ENCODE peak calls at places on chromosomes 5 and 9, in seven cellular contexts. Q, V, X, H, K, A and G are unnamed samples.

GRCh38 chr9:120413121-120414048 is 166.6 kb downstream of the CDK5RAP2 start:
- DNase-seq in Q (peak; percentile 43), V (no peak), X (no peak), H (no peak), K (no peak), A (no peak), G (no peak)

GRCh38 chr5:153480401-153480800 is 10.1 kb upstream of the GRIA1 start:
- DNase-seq in Q (no peak), V (no peak), X (peak; percentile 65), H (no peak), K (no peak), A (no peak), G (no peak)

GRCh38 chr9:78821126-78821822 is 524.3 kb downstream of the PSAT1 start:
- DNase-seq in Q (no peak), V (no peak), X (peak; percentile 59), H (no peak), K (no peak), A (no peak), G (no peak)

GRCh38 chr9:32873131-32873530 is 89.8 kb downstream of the TMEM215 start:
- DNase-seq in Q (no peak), V (no peak), X (no peak), H (no peak), K (no peak), A (no peak), G (no peak)

GRCh38 chr9:4939118-4939561 is 45.9 kb upstream of the JAK2 start:
- DNase-seq in Q (no peak), V (no peak), X (no peak), H (no peak), K (no peak), A (no peak), G (no peak)

GRCh38 chr5:127926974-127927373 is 156.6 kb upstream of the SLC12A2 start:
- DNase-seq in Q (no peak), V (no peak), X (no peak), H (no peak), K (no peak), A (no peak), G (no peak)

GRCh38 chr9:3820643-3821042 is 294.8 kb upstream of the RFX3 start:
- DNase-seq in Q (no peak), V (no peak), X (no peak), H (no peak), K (no peak), A (no peak), G (no peak)

GRCh38 chr5:88938488-88938887 is 55.5 kb upstream of the MEF2C start:
- DNase-seq in Q (no peak), V (no peak), X (no peak), H (no peak), K (no peak), A (peak; percentile 38), G (no peak)

GRCh38 chr5:174844971-174845370 is 120.6 kb downstream of the MSX2 start:
- DNase-seq in Q (no peak), V (no peak), X (no peak), H (no peak), K (peak; percentile 9), A (peak; percentile 4), G (no peak)

GRCh38 chr5:143501176-143501840 is 97.8 kb upstream of the NR3C1 start:
- DNase-seq in Q (no peak), V (no peak), X (peak; percentile 79), H (no peak), K (no peak), A (no peak), G (no peak)

GRCh38 chr9:124260769-124261603 is 3.2 kb downstream of the NEK6 start:
- DNase-seq in Q (no peak), V (peak; percentile 40), X (peak; percentile 90), H (no peak), K (peak; percentile 57), A (no peak), G (no peak)

GRCh38 chr9:10946676-10947410 is 334.0 kb upstream of the PTPRD start:
- DNase-seq in Q (peak; percentile 26), V (no peak), X (no peak), H (no peak), K (no peak), A (no peak), G (no peak)

GRCh38 chr9:113570749-113571711 is 107.5 kb downstream of the RGS3 start:
- DNase-seq in Q (no peak), V (no peak), X (no peak), H (no peak), K (peak; percentile 6), A (no peak), G (no peak)

GRCh38 chr5:173705512-173705825 is 89.0 kb upstream of the BOD1 start:
- DNase-seq in Q (no peak), V (no peak), X (no peak), H (no peak), K (no peak), A (no peak), G (no peak)

GRCh38 chr5:179805529-179806249 is 977 bp downstream of the MGAT4B start:
- DNase-seq in Q (peak; percentile 34), V (no peak), X (peak; percentile 82), H (no peak), K (no peak), A (no peak), G (no peak)

GRCh38 chr9:121902483-121903135 is 190.5 kb downstream of the TTLL11 start:
- DNase-seq in Q (no peak), V (no peak), X (peak; percentile 98), H (peak; percentile 97), K (no peak), A (no peak), G (no peak)

GRCh38 chr9:81237565-81238231 is 451.6 kb downstream of the TLE1 start:
- DNase-seq in Q (no peak), V (no peak), X (no peak), H (no peak), K (no peak), A (no peak), G (no peak)

GRCh38 chr9:127450170-127450830 is 906 bp downstream of the RPL12 start:
- DNase-seq in Q (no peak), V (peak; percentile 29), X (peak; percentile 77), H (peak; percentile 26), K (no peak), A (no peak), G (no peak)

GRCh38 chr9:87039809-87040392 is 92.6 kb upstream of the GAS1 start:
- DNase-seq in Q (no peak), V (no peak), X (peak; percentile 68), H (no peak), K (no peak), A (no peak), G (no peak)

GRCh38 chr9:129594632-129595031 is 26.3 kb downstream of the C9orf50 start:
- DNase-seq in Q (no peak), V (no peak), X (no peak), H (no peak), K (no peak), A (no peak), G (no peak)

GRCh38 chr5:39498247-39498952 is 73.6 kb upstream of the DAB2 start:
- DNase-seq in Q (no peak), V (no peak), X (peak; percentile 38), H (no peak), K (no peak), A (no peak), G (no peak)

GRCh38 chr5:108101816-108102215 is 280.1 kb downstream of the FBXL17 start:
- DNase-seq in Q (no peak), V (no peak), X (no peak), H (no peak), K (no peak), A (no peak), G (no peak)

GRCh38 chr9:130857864-130858730 is 23.0 kb downstream of the ABL1 start:
- DNase-seq in Q (no peak), V (no peak), X (peak; percentile 95), H (peak; percentile 82), K (peak; percentile 53), A (peak; percentile 25), G (peak; percentile 91)

DNA sequence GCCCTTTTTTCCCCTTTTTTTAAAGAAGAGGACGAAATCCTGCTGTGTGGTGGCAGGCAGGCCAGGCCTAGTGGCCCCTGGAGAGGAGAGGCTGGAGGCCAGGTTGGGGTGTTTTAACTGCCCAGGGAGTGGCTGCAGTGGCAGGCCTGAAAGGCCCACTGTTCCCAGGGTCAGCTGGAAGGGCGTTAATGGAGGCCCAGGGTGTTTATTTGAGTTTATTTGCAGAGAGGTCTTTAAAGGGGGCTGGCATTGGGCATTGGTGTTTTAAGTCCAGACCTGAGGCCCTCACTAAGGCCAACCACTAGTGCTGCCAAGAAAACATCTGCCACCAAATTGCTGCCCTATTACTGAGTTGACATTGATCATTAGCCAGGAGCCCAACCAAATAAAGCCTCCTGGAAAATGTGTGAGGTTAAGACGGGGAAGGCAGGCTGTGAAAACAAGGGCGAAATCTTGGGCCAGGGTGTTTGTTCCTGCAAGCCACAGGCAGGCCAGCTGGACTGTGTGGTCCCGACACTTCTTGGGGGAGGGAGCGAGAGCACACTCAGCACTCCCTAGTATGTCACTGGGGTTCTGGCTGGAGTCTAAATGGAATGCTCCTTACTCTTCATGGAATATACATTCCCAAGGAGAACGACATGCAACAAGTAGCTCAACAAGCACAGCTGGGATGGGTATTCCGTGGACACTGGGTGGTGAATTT is 5.1 kb downstream of the JADE2 start:
- DNase-seq in Q (no peak), V (peak; percentile 76), X (no peak), H (no peak), K (no peak), A (no peak), G (peak; percentile 80)
- H3K27ac ChIP-seq in Q (no peak overlapping the region), V (peak overlapping the region; percentile 68), X (no peak overlapping the region), H (peak overlapping the region; percentile 47), K (peak overlapping the region; percentile 0), A (peak overlapping the region; percentile 56), G (peak overlapping the region; percentile 100)

DNA sequence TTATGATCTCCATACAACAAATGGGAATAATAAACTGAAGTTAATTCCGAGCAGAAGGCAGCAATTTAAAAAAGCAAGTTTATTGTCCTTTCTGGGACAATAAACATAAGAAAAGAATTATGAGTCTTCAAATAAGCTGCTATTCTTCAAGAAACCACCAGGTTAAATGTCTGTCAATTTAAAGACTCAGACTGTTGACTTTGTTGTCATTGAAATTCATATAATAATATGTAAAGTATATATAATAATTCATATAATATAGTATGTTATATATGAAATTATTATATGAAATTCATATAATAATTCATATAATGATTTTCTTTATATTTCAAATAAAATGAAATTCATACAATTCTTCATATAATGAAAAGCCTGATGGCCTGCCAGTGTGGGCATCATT is 497.5 kb upstream of the RGMB start:
- DNase-seq in Q (no peak), V (no peak), X (no peak), H (no peak), K (no peak), A (no peak), G (no peak)
- H3K27ac ChIP-seq in Q (no peak overlapping the region), V (no peak overlapping the region), X (no peak overlapping the region), H (no peak overlapping the region), K (no peak overlapping the region), A (no peak overlapping the region), G (no peak overlapping the region)

DNA sequence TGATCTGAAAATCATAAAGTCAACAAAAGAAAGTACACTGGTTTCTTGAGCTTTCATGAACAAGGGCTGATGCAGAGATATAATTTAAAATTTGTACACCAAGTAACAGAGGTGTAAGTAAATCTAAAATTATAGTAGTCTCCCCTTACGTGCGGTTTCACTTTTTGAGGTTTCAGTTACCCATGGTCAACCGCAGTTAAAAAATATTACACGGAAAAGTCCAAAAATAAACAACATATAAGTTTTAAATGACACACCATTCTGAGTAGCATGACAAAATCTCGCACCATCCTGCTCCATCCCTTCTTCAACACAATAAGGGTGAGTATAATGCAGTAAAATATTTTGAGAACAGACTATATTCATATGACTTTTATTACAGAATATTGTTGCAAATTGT is 54.4 kb downstream of the AUH start:
- DNase-seq in Q (no peak), V (no peak), X (no peak), H (no peak), K (no peak), A (no peak), G (no peak)
- H3K27ac ChIP-seq in Q (no peak overlapping the region), V (no peak overlapping the region), X (no peak overlapping the region), H (no peak overlapping the region), K (no peak overlapping the region), A (no peak overlapping the region), G (no peak overlapping the region)

GRCh38 chr9:137744632-137745183 is 125.9 kb downstream of the EHMT1 start:
- DNase-seq in Q (no peak), V (no peak), X (no peak), H (no peak), K (no peak), A (no peak), G (no peak)
- H3K27ac ChIP-seq in Q (no peak overlapping the region), V (no peak overlapping the region), X (no peak overlapping the region), H (no peak overlapping the region), K (no peak overlapping the region), A (peak overlapping the region; percentile 70), G (no peak overlapping the region)